ENCODE peak calls at places on chromosomes 11 and 22, in four cellular contexts. B is gastrocnemius medialis, Q is testis, T is kidney. Z is an unnamed sample.

GRCh38 chr11:3709977-3710376 is 38.8 kb upstream of the CHRNA10 start:
- DNase-seq in B (peak), Q (no peak), T (no peak), Z (no peak)

GRCh38 chr11:120256178-120256577 is 16.2 kb downstream of the POU2F3 start:
- DNase-seq in B (no peak), Q (no peak), T (no peak), Z (no peak)

GRCh38 chr11:46912526-46913150 is 5.7 kb downstream of the LRP4 start:
- DNase-seq in B (no peak), Q (no peak), T (no peak), Z (peak)

GRCh38 chr11:37984991-37985390 is 1387.0 kb upstream of the RAG2 start:
- DNase-seq in B (no peak), Q (no peak), T (no peak), Z (no peak)

GRCh38 chr11:85821636-85822035 is 10.7 kb upstream of the SYTL2 start:
- DNase-seq in B (no peak), Q (no peak), T (no peak), Z (no peak)

GRCh38 chr11:60991457-60991856 is 20.0 kb downstream of the CD6 start:
- DNase-seq in B (no peak), Q (no peak), T (no peak), Z (no peak)

GRCh38 chr11:56048480-56048879 is 21.0 kb downstream of the OR5AS1 start:
- DNase-seq in B (no peak), Q (no peak), T (no peak), Z (no peak)

GRCh38 chr11:133782116-133782725 is 63.1 kb downstream of the SPATA19 start:
- DNase-seq in B (no peak), Q (no peak), T (peak), Z (no peak)

GRCh38 chr11:32581556-32581955 is 2.1 kb upstream of the EIF3M start:
- DNase-seq in B (no peak), Q (no peak), T (no peak), Z (no peak)

GRCh38 chr11:65489061-65489705 is 9.7 kb upstream of the MALAT1 start:
- DNase-seq in B (no peak), Q (peak), T (peak), Z (no peak)

GRCh38 chr11:26622201-26622600 is 50.1 kb upstream of the MUC15 start:
- DNase-seq in B (no peak), Q (no peak), T (no peak), Z (no peak)

GRCh38 chr11:124622531-124623451 is at the start of gene TBRG1:
- DNase-seq in B (peak), Q (peak), T (peak), Z (peak)

DNA sequence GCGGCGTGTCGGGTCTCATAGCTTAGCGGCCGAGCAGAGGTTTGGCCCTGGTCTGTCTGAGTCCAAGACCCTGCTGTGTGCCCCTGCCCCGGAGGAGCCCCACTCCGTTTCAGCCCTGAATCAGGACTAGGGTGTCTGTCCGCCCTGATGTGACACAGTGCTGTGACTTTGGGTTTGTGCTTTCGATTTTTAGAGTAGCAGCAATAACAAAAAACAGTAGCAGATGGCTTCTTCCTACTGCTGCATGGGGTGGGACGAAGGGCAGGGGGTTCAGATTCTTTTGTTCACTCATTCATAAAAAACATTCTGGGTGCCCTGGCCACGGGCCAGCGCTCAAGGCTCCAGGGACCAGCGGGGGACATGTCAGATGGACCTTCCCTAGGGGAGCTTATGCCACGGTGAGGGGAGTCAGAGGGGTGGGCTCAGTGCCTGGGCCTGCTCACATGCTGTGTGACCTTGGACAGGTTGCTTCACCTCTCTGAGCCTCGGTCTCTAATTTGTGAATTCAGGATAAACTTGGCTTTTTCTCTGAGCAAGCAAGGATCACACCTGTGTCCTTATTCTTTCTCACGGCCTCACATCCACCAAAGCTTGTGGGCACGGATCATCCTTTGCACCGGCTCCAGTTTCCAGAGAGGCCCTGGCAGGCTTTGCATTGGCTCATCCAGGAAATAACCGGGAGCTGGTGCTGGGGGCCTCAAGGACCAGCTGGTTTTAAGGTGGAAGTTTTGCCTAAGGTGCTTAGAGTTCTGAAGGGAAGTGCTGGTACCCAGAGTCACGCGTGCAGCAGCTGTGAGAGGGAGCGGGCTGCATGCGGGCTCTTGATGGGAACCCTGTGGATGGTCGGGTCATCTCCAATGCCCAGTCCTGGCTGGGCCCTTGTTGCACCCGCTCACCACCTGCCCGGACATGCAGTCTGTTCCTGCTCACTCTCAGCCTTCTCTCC is 24.4 kb upstream of the PRR5 start:
- DNase-seq in B (no peak), Q (no peak), T (no peak), Z (no peak)
- H3K4me3 ChIP-seq in B (no peak), Q (no peak), T (peak), Z (no peak)

GRCh38 chr22:41687901-41688364 is 734 bp downstream of the SNU13 start:
- DNase-seq in B (no peak), Q (peak), T (no peak), Z (no peak)

GRCh38 chr22:41683616-41684015 is 5.1 kb downstream of the SNU13 start:
- DNase-seq in B (no peak), Q (no peak), T (no peak), Z (no peak)

GRCh38 chr22:41684194-41684593 is 4.5 kb downstream of the SNU13 start:
- DNase-seq in B (no peak), Q (no peak), T (no peak), Z (no peak)

GRCh38 chr22:41690476-41690875 is 1.8 kb upstream of the SNU13 start:
- DNase-seq in B (no peak), Q (no peak), T (no peak), Z (no peak)

GRCh38 chr22:41688365-41689211 is at the start of gene SNU13:
- DNase-seq in B (peak), Q (peak), T (peak), Z (peak)
- H3K4me3 ChIP-seq in B (peak), Q (peak), T (peak), Z (peak)

DNA sequence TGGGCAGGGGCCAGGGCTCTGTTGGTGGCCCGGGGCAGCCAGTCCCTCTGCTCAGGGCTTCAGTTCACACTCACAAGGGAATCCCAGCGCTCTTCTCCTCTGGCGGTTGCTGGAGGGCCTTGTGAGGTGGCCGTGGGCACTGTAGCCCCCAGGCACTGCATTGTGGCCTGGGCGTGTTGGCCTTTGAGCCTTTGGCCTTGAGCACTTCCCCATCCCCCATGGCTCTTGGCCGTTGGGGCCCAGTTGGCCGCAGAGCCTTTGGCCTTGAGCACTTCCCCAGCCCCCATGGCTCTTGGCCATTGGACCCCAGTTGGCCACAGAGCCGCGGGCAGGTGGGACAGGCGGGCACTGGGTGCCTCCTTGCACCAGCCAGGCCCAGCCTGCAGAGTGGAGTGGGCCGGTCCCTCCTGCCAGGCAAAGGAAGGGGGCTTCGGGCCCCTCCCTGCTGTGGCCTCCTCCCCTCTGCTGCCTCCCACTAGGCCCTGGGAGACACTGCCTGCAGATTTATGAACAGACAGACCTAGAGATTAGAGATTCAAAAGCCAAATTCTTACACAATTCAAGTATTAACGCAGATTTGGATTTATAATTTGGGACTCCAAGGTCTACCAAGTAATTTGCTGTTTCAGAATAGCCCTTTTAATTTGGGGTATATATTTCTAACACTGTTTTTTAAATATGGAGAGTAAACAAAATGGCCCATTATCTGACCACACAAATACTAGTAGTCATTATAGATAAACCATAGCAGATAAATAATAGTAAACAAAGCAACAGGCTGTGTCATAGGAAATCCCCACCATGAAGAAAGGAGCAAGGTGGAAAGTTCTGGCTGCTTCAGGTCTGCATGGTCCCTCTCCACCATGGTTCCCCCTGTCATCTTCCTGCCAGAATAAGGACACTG is 18.2 kb upstream of the TXNRD2 start:
- DNase-seq in B (no peak), Q (no peak), T (peak), Z (no peak)
- H3K4me3 ChIP-seq in B (no peak), Q (peak), T (peak), Z (no peak)

GRCh38 chr22:35685731-35686130 is 31.9 kb upstream of the APOL5 start:
- DNase-seq in B (peak), Q (no peak), T (no peak), Z (no peak)
- H3K4me3 ChIP-seq in B (no peak), Q (no peak), T (no peak), Z (no peak)

GRCh38 chr11:112166561-112166960 is 611 bp upstream of the TEX12 start:
- DNase-seq in B (no peak), Q (no peak), T (no peak), Z (no peak)

GRCh38 chr11:112161012-112161411 is 2.9 kb downstream of the IL18 start:
- DNase-seq in B (no peak), Q (no peak), T (no peak), Z (no peak)

GRCh38 chr11:112162761-112163669 is 879 bp downstream of the IL18 start:
- DNase-seq in B (no peak), Q (no peak), T (no peak), Z (no peak)

GRCh38 chr11:112165049-112165448 is 1.2 kb upstream of the IL18 start:
- DNase-seq in B (no peak), Q (no peak), T (no peak), Z (no peak)

GRCh38 chr11:112163875-112164521 is at the start of gene IL18:
- DNase-seq in B (peak), Q (peak), T (peak), Z (no peak)
- H3K4me3 ChIP-seq in B (peak), Q (no peak), T (peak), Z (no peak)

GRCh38 chr11:111788051-111788450 is 21.9 kb upstream of the PPP2R1B start:
- DNase-seq in B (peak), Q (no peak), T (no peak), Z (no peak)
- H3K4me3 ChIP-seq in B (no peak), Q (no peak), T (no peak), Z (no peak)

GRCh38 chr11:8811571-8811970 is 99.4 kb upstream of the AKIP1 start:
- DNase-seq in B (no peak), Q (no peak), T (no peak), Z (no peak)
- H3K4me3 ChIP-seq in B (no peak), Q (no peak), T (peak), Z (no peak)

GRCh38 chr11:849951-850776 is 7.5 kb downstream of the TSPAN4 start:
- DNase-seq in B (no peak), Q (no peak), T (no peak), Z (no peak)

GRCh38 chr11:847876-848275 is 5.2 kb downstream of the TSPAN4 start:
- DNase-seq in B (no peak), Q (no peak), T (no peak), Z (no peak)

GRCh38 chr11:846496-847098 is 3.9 kb downstream of the TSPAN4 start:
- DNase-seq in B (no peak), Q (no peak), T (no peak), Z (no peak)

GRCh38 chr11:848988-849824 is 6.6 kb downstream of the TSPAN4 start:
- DNase-seq in B (no peak), Q (no peak), T (no peak), Z (no peak)

DNA sequence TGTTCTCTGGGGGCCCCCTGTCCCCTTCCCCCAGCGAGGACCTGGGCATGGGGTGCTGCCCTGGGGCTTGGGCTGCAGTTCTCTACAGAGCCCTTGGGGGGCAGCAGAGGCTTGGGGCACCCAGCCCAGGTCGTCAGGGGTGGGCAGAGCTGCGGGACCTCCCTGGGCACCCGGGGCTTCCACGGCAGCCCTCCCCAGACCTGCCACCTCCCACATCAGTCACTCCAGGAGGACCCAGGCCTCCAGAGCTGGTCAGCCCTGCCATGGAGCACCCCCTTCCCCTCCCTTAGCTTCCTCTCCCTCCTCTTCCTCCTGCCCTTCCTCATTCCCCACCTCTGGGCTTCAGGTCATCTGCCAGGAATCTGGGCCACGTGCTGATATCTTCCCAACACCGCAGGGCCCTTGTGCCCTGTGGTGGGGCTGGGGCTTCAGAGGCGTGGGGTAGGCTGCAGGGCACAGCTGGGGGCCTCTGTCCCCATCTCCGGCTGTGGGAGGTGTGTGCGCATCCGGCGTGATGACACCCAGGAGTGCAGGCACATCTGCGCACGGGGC is 5.8 kb downstream of the TSPAN4 start:
- DNase-seq in B (no peak), Q (no peak), T (no peak), Z (peak)
- H3K4me3 ChIP-seq in B (no peak), Q (peak), T (no peak), Z (no peak)

GRCh38 chr11:109940816-109941215 is 152.4 kb upstream of the ZC3H12C start:
- DNase-seq in B (no peak), Q (no peak), T (no peak), Z (no peak)

GRCh38 chr11:109945626-109946321 is 147.4 kb upstream of the ZC3H12C start:
- DNase-seq in B (no peak), Q (no peak), T (no peak), Z (no peak)

DNA sequence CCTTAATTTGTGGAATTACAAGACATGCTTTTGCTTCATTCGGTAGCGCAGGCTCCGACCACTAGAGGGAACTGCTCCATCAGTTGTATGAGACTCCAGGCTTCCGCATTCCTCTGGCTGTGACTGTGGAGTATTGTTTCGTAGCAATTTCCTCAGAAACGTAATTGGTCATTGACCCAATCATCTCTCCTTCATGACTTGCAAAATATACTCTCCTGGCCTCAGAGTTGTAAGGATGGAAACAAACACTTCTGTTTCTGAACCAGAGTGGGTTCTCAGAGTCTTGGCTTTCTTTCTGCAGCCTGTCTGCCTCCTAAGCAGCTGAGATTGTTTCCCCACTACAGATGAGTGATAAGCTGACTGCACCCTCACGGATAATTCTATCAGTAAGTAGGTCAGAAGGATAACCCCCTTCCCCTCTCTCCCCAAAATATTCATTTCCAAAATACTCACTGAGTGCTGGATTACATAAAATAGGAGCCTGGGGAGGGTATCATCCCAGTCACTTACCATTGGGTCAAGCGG is 146.8 kb upstream of the ZC3H12C start:
- DNase-seq in B (peak), Q (peak), T (peak), Z (peak)
- H3K4me3 ChIP-seq in B (peak), Q (peak), T (peak), Z (no peak)

GRCh38 chr11:43548921-43549320 is 131.6 kb upstream of the HSD17B12 start:
- DNase-seq in B (no peak), Q (peak), T (no peak), Z (no peak)

GRCh38 chr11:43547900-43548381 is 132.6 kb upstream of the HSD17B12 start:
- DNase-seq in B (no peak), Q (peak), T (peak), Z (no peak)

GRCh38 chr11:43546561-43547410 is 133.8 kb upstream of the HSD17B12 start:
- DNase-seq in B (no peak), Q (no peak), T (peak), Z (no peak)

GRCh38 chr11:43545610-43546009 is 134.9 kb upstream of the HSD17B12 start:
- DNase-seq in B (no peak), Q (no peak), T (no peak), Z (no peak)

GRCh38 chr11:43547411-43547718 is 133.2 kb upstream of the HSD17B12 start:
- DNase-seq in B (no peak), Q (peak), T (peak), Z (no peak)
- H3K4me3 ChIP-seq in B (no peak), Q (peak), T (peak), Z (no peak)